ENCODE peak calls at places on chromosomes 4 and X, in four cellular contexts. One of them, this sample, is unnamed.

GRCh38 chrX:78712381-78712780 is 35.1 kb upstream of the LPAR4 start:
- ATAC-seq in HepG2: no peak
- ATAC-seq in body of pancreas: no peak
- ATAC-seq in heart left ventricle: no peak
- ATAC-seq in this sample: no peak

GRCh38 chr4:36420111-36420679 is 138.8 kb downstream of the DTHD1 start:
- ATAC-seq in heart left ventricle: no peak
- ATAC-seq in body of pancreas: no peak
- ATAC-seq in HepG2: no peak
- ATAC-seq in this sample: no peak

GRCh38 chr4:16157609-16158503 is 68.4 kb downstream of the TAPT1 start:
- ATAC-seq in HepG2: peak; percentile 55
- ATAC-seq in heart left ventricle: peak; percentile 53
- ATAC-seq in body of pancreas: no peak
- ATAC-seq in this sample: no peak

GRCh38 chrX:135081695-135082094 is 29.8 kb upstream of the RTL8A start:
- ATAC-seq in body of pancreas: no peak
- ATAC-seq in heart left ventricle: no peak
- ATAC-seq in HepG2: no peak
- ATAC-seq in this sample: no peak

GRCh38 chr4:173240696-173241095 is 72.1 kb downstream of the GALNT7 start:
- ATAC-seq in HepG2: no peak
- ATAC-seq in body of pancreas: no peak
- ATAC-seq in heart left ventricle: no peak
- ATAC-seq in this sample: no peak

GRCh38 chr4:4675636-4676035 is 133.8 kb upstream of the STX18 start:
- ATAC-seq in heart left ventricle: no peak
- ATAC-seq in body of pancreas: no peak
- ATAC-seq in HepG2: no peak
- ATAC-seq in this sample: no peak

GRCh38 chr4:153518637-153519384 is 52.7 kb downstream of the TMEM131L start:
- ATAC-seq in HepG2: peak; percentile 86
- ATAC-seq in body of pancreas: peak; percentile 78
- ATAC-seq in heart left ventricle: peak; percentile 7
- ATAC-seq in this sample: no peak

GRCh38 chr4:152843476-152844107 is 63.8 kb downstream of the ARFIP1 start:
- ATAC-seq in heart left ventricle: no peak
- ATAC-seq in body of pancreas: no peak
- ATAC-seq in HepG2: no peak
- ATAC-seq in this sample: no peak

GRCh38 chr4:112882286-112882685 is 167.2 kb upstream of the ANK2 start:
- ATAC-seq in body of pancreas: no peak
- ATAC-seq in heart left ventricle: peak; percentile 38
- ATAC-seq in HepG2: no peak
- ATAC-seq in this sample: no peak

GRCh38 chrX:134406977-134407376 is 53.0 kb upstream of the HPRT1 start:
- ATAC-seq in heart left ventricle: no peak
- ATAC-seq in HepG2: no peak
- ATAC-seq in body of pancreas: no peak
- ATAC-seq in this sample: no peak

GRCh38 chr4:122744229-122744628 is 11.7 kb downstream of the BBS12 start:
- ATAC-seq in body of pancreas: no peak
- ATAC-seq in heart left ventricle: no peak
- ATAC-seq in HepG2: peak; percentile 76
- ATAC-seq in this sample: peak; percentile 76

GRCh38 chrX:15903186-15903681 is 48.6 kb upstream of the AP1S2 start:
- ATAC-seq in HepG2: no peak
- ATAC-seq in body of pancreas: no peak
- ATAC-seq in heart left ventricle: no peak
- ATAC-seq in this sample: no peak

GRCh38 chrX:57925806-57926205 is 15.5 kb upstream of the ZXDA start:
- ATAC-seq in HepG2: no peak
- ATAC-seq in body of pancreas: no peak
- ATAC-seq in heart left ventricle: no peak
- ATAC-seq in this sample: no peak

GRCh38 chrX:51614353-51614752 is 4.4 kb downstream of the CENPVL3 start:
- ATAC-seq in heart left ventricle: no peak
- ATAC-seq in body of pancreas: no peak
- ATAC-seq in HepG2: peak; percentile 43
- ATAC-seq in this sample: no peak

GRCh38 chrX:109475174-109475891 is 6.6 kb downstream of the GUCY2F start:
- ATAC-seq in HepG2: peak; percentile 95
- ATAC-seq in body of pancreas: peak; percentile 81
- ATAC-seq in heart left ventricle: peak; percentile 80
- ATAC-seq in this sample: no peak

GRCh38 chr4:141643557-141643956 is 7.2 kb downstream of the IL15 start:
- ATAC-seq in HepG2: no peak
- ATAC-seq in body of pancreas: no peak
- ATAC-seq in heart left ventricle: peak; percentile 73
- ATAC-seq in this sample: no peak

GRCh38 chr4:93855926-93856325 is 27.4 kb downstream of the ATOH1 start:
- ATAC-seq in body of pancreas: no peak
- ATAC-seq in HepG2: no peak
- ATAC-seq in heart left ventricle: no peak
- ATAC-seq in this sample: no peak

GRCh38 chrX:100615015-100615414 is 21.6 kb downstream of the TSPAN6 start:
- ATAC-seq in body of pancreas: peak; percentile 67
- ATAC-seq in heart left ventricle: no peak
- ATAC-seq in HepG2: peak; percentile 79
- ATAC-seq in this sample: no peak

GRCh38 chr4:143294310-143294709 is 42.4 kb upstream of the GAB1 start:
- ATAC-seq in body of pancreas: no peak
- ATAC-seq in HepG2: no peak
- ATAC-seq in heart left ventricle: peak; percentile 93
- ATAC-seq in this sample: peak; percentile 92

GRCh38 chrX:138885886-138886285 is 174.4 kb upstream of the FGF13 start:
- ATAC-seq in body of pancreas: no peak
- ATAC-seq in heart left ventricle: no peak
- ATAC-seq in HepG2: no peak
- ATAC-seq in this sample: no peak

GRCh38 chr4:168765726-168766125 is 244.3 kb downstream of the CBR4 start:
- ATAC-seq in HepG2: no peak
- ATAC-seq in heart left ventricle: peak; percentile 54
- ATAC-seq in body of pancreas: peak; percentile 6
- ATAC-seq in this sample: peak; percentile 63

GRCh38 chrX:154411322-154411980 is at the start of gene TAFAZZIN:
- ATAC-seq in heart left ventricle: peak; percentile 75
- ATAC-seq in body of pancreas: peak; percentile 89
- ATAC-seq in HepG2: peak; percentile 58
- ATAC-seq in this sample: peak; percentile 76
- TF ChIP-seq POLR2A in heart left ventricle: peak; percentile 38
- TF ChIP-seq POLR2A in body of pancreas: peak; percentile 73
- TF ChIP-seq POLR2A in HepG2: peak; percentile 78
- TF ChIP-seq POLR2A in this sample: peak; percentile 73

DNA sequence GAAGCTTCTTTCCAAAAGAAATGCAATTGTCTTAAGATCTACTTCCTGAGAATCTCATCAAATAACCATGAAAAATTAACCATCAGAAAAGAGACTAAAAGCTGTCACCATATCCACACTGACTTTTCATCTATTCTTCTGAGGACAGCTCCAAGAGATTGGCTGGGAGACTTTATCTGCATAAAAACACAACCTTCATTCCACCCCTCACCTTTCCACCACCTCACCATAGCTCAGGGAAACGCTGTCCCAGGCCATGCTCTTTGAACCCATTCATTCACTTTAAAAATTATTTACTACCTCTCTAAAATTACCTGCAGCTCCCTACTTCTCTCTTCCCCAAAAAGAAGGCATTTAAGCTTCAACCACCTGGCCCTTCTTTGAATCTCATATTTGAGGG is 2.4 kb downstream of the FAM13A start:
- ATAC-seq in body of pancreas: no peak
- ATAC-seq in HepG2: no peak
- ATAC-seq in heart left ventricle: no peak
- ATAC-seq in this sample: no peak
- H3K27ac ChIP-seq in body of pancreas: no peak overlapping the region
- H3K27ac ChIP-seq in HepG2: no peak overlapping the region
- H3K27ac ChIP-seq in heart left ventricle: no peak overlapping the region
- H3K27ac ChIP-seq in this sample: no peak overlapping the region

GRCh38 chr4:1216869-1217294 is 32.0 kb downstream of the CTBP1 start:
- ATAC-seq in body of pancreas: no peak
- ATAC-seq in HepG2: no peak
- ATAC-seq in heart left ventricle: peak; percentile 24
- ATAC-seq in this sample: peak; percentile 14
- H3K36me3 ChIP-seq in body of pancreas: peaks cover 18% of the 10 kb centered on the region
- H3K36me3 ChIP-seq in HepG2: peaks cover 52% of the 10 kb centered on the region
- H3K36me3 ChIP-seq in heart left ventricle: peaks cover 11% of the 10 kb centered on the region
- H3K36me3 ChIP-seq in this sample: no peaks in the 10 kb centered on the region

GRCh38 chrX:73562986-73563739 is at the start of gene CHIC1:
- ATAC-seq in body of pancreas: peak; percentile 85
- ATAC-seq in HepG2: no peak
- ATAC-seq in heart left ventricle: peak; percentile 91
- ATAC-seq in this sample: peak; percentile 80
- TF ChIP-seq POLR2A in body of pancreas: peak; percentile 54
- TF ChIP-seq POLR2A in HepG2: no peak
- TF ChIP-seq POLR2A in heart left ventricle: no peak
- TF ChIP-seq POLR2A in this sample: no peak

GRCh38 chr4:76706581-76706980 is 191.4 kb downstream of the SOWAHB start:
- ATAC-seq in heart left ventricle: no peak
- ATAC-seq in body of pancreas: no peak
- ATAC-seq in HepG2: peak; percentile 76
- ATAC-seq in this sample: no peak
- H3K27ac ChIP-seq in heart left ventricle: no peak overlapping the region
- H3K27ac ChIP-seq in body of pancreas: no peak overlapping the region
- H3K27ac ChIP-seq in HepG2: no peak overlapping the region
- H3K27ac ChIP-seq in this sample: peak overlapping the region; percentile 72